ENCODE peak calls at places on chromosomes 16 and 17, in four cellular contexts. R, M, Z and F are unnamed samples.

GRCh38 chr16:79137528-79137927 is 463.0 kb downstream of the MAF start:
- DNase-seq in Z (no peak), R (no peak), M (no peak), F (no peak)

GRCh38 chr16:8257561-8257960 is 332.8 kb downstream of the TMEM114 start:
- DNase-seq in M (no peak), R (no peak), Z (no peak), F (no peak)

GRCh38 chr16:27718767-27719445 is 169.0 kb downstream of the KATNIP start:
- DNase-seq in Z (no peak), R (peak; percentile 98), M (peak; percentile 12), F (no peak)

GRCh38 chr17:44959821-44960523 is 8.1 kb downstream of the C1QL1 start:
- DNase-seq in Z (no peak), M (no peak), R (no peak), F (peak; percentile 67)

GRCh38 chr17:3710951-3711383 is 12.7 kb upstream of the HASPIN start:
- DNase-seq in R (no peak), M (no peak), Z (peak; percentile 83), F (no peak)

GRCh38 chr17:45660474-45660873 is 123.6 kb upstream of the CRHR1 start:
- DNase-seq in Z (no peak), R (no peak), M (no peak), F (peak; percentile 84)

GRCh38 chr17:46832945-46833839 is 14.7 kb upstream of the WNT3 start:
- DNase-seq in M (no peak), Z (no peak), R (peak; percentile 66), F (peak; percentile 78)

GRCh38 chr16:6562985-6563384 is 769.7 kb upstream of the RBFOX1 start:
- DNase-seq in M (no peak), R (no peak), Z (no peak), F (no peak)

GRCh38 chr17:16477255-16477654 is 14.7 kb downstream of the LRRC75A start:
- DNase-seq in Z (no peak), M (no peak), R (no peak), F (peak; percentile 90)